ENCODE peak calls at places on chromosomes 1 and 21, in ten cellular contexts. M is H54, F is stomach, N is A549, U is tibial nerve, V is breast epithelium, H is adrenal gland, S is endothelial cell of umbilical vein, D is IMR-90, L is uterus. K is an unnamed sample.

GRCh38 chr1:74681449-74681848 is 7.9 kb upstream of the ERICH3 start:
- DNase-seq in M (no peak), F (no peak), N (no peak), U (no peak), V (no peak), H (no peak), S (no peak), D (no peak), L (no peak), K (no peak)

GRCh38 chr1:200888349-200888838 is 6.3 kb upstream of the INAVA start:
- DNase-seq in M (no peak), F (no peak), N (no peak), U (no peak), V (no peak), H (no peak), S (no peak), D (no peak), L (no peak), K (no peak)

GRCh38 chr1:184193451-184193850 is 141.9 kb downstream of the TSEN15 start:
- DNase-seq in M (no peak), F (no peak), N (no peak), U (no peak), V (no peak), H (no peak), S (no peak), D (peak; percentile 12), L (no peak), K (peak; percentile 79)

GRCh38 chr1:85128296-85128695 is 72.5 kb downstream of the SYDE2 start:
- DNase-seq in M (no peak), F (no peak), N (no peak), U (no peak), V (no peak), H (no peak), S (no peak), D (peak; percentile 67), L (no peak), K (no peak)

GRCh38 chr1:53582211-53583020 is 123.2 kb downstream of the DMRTB1 start:
- DNase-seq in M (no peak), F (no peak), N (no peak), U (no peak), V (no peak), H (no peak), S (no peak), D (no peak), L (peak; percentile 6), K (peak; percentile 20)

GRCh38 chr1:52748119-52748518 is 21.9 kb downstream of the ZYG11B start:
- DNase-seq in M (no peak), F (no peak), N (no peak), U (no peak), V (no peak), H (no peak), S (no peak), D (no peak), L (no peak), K (no peak)

GRCh38 chr1:24379733-24380315 is 33.8 kb downstream of the STPG1 start:
- DNase-seq in M (no peak), F (no peak), N (no peak), U (no peak), V (peak; percentile 15), H (no peak), S (no peak), D (peak; percentile 76), L (no peak), K (no peak)

GRCh38 chr1:200364121-200364759 is 45.6 kb downstream of the ZNF281 start:
- DNase-seq in M (no peak), F (no peak), N (no peak), U (no peak), V (no peak), H (no peak), S (peak; percentile 32), D (peak; percentile 51), L (no peak), K (no peak)

GRCh38 chr1:239237912-239238311 is 148.5 kb upstream of the CHRM3 start:
- DNase-seq in M (no peak), F (no peak), N (no peak), U (no peak), V (no peak), H (no peak), S (no peak), D (no peak), L (no peak), K (no peak)

GRCh38 chr1:60916178-60916577 is 166.2 kb upstream of the NFIA start:
- DNase-seq in M (no peak), F (no peak), N (no peak), U (no peak), V (no peak), H (no peak), S (no peak), D (no peak), L (no peak), K (no peak)

GRCh38 chr1:48227165-48228013 is 4.9 kb downstream of the SLC5A9 start:
- DNase-seq in M (no peak), F (no peak), N (no peak), U (no peak), V (no peak), H (no peak), S (no peak), D (no peak), L (no peak), K (no peak)

GRCh38 chr1:17562375-17562774 is 22.9 kb downstream of the ARHGEF10L start:
- DNase-seq in M (no peak), F (no peak), N (no peak), U (no peak), V (no peak), H (no peak), S (no peak), D (no peak), L (no peak), K (no peak)

GRCh38 chr1:230212405-230212936 is 145.4 kb downstream of the GALNT2 start:
- DNase-seq in M (no peak), F (no peak), N (no peak), U (no peak), V (peak; percentile 27), H (no peak), S (no peak), D (no peak), L (no peak), K (no peak)

GRCh38 chr1:41876533-41877445 is 41.9 kb downstream of the HIVEP3 start:
- DNase-seq in M (no peak), F (no peak), N (no peak), U (no peak), V (no peak), H (no peak), S (no peak), D (peak; percentile 58), L (no peak), K (no peak)

GRCh38 chr1:109639841-109640184 is 16.1 kb upstream of the GSTM4 start:
- DNase-seq in M (no peak), F (no peak), N (no peak), U (no peak), V (no peak), H (no peak), S (no peak), D (no peak), L (no peak), K (no peak)

GRCh38 chr1:224923726-224924125 is 5.7 kb upstream of the DNAH14 start:
- DNase-seq in M (no peak), F (no peak), N (no peak), U (no peak), V (no peak), H (no peak), S (no peak), D (no peak), L (no peak), K (no peak)

GRCh38 chr1:209266590-209267172 is 316.8 kb upstream of the CAMK1G start:
- DNase-seq in M (no peak), F (no peak), N (no peak), U (no peak), V (no peak), H (no peak), S (no peak), D (peak; percentile 2), L (no peak), K (no peak)

GRCh38 chr1:80994934-80995333 is 805.8 kb upstream of the ADGRL2 start:
- DNase-seq in M (peak; percentile 1), F (no peak), N (no peak), U (no peak), V (no peak), H (no peak), S (no peak), D (peak; percentile 22), L (no peak), K (no peak)

GRCh38 chr1:76137746-76138145 is 63.2 kb downstream of the ST6GALNAC3 start:
- DNase-seq in M (no peak), F (no peak), N (no peak), U (no peak), V (no peak), H (no peak), S (peak; percentile 9), D (no peak), L (no peak), K (no peak)

GRCh38 chr1:231376101-231376500 is 38.0 kb downstream of the SPRTN start:
- DNase-seq in M (no peak), F (no peak), N (no peak), U (no peak), V (no peak), H (no peak), S (peak; percentile 27), D (peak; percentile 32), L (no peak), K (no peak)
- TF ChIP-seq POLR2A in M (no peak), F (no peak), N (no peak), U (no peak), V (no peak), H (no peak), S (no peak), D (no peak), L (no peak), K (no peak)

GRCh38 chr21:45291613-45292398 is 4.1 kb upstream of the POFUT2 start:
- DNase-seq in M (no peak), F (peak; percentile 25), N (no peak), U (peak; percentile 14), V (no peak), H (peak; percentile 46), S (no peak), D (no peak), L (no peak), K (no peak)
- TF ChIP-seq POLR2A in M (peak; percentile 11), F (no peak), N (no peak), U (no peak), V (no peak), H (no peak), S (no peak), D (no peak), L (no peak), K (no peak)

DNA sequence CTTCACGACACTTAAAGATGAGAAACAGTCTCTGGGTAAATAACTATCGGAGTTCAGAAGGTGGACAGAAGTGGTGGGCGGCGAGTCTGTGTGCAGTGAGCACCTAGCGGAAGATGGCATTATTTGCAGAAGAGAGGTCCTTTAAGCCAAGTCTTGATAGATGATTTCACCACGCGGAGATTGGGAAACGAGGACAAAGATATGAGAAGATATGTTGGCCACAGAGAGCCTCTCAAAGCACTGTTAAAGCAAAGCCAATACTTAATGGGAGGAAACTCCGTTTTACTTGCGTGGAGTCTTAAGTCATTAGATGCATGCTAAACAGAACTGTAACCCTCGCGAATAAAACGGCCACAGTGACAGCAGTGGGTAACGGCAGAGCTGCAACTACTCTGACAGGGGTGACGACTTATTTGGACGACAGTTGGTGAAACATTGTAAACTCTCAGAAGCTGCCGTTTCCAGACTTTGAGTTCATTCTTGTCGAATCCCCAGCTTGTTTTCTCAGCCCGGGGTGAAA is 576 bp upstream of the CEP350 start:
- DNase-seq in M (no peak), F (no peak), N (peak; percentile 18), U (no peak), V (no peak), H (peak; percentile 69), S (no peak), D (peak; percentile 51), L (peak; percentile 26), K (no peak)
- TF ChIP-seq POLR2A in M (no peak), F (no peak), N (no peak), U (no peak), V (no peak), H (peak; percentile 36), S (no peak), D (no peak), L (no peak), K (no peak)

GRCh38 chr1:155092131-155092530 is 13.5 kb downstream of the EFNA3 start:
- DNase-seq in M (no peak), F (no peak), N (no peak), U (no peak), V (no peak), H (no peak), S (no peak), D (no peak), L (no peak), K (no peak)
- TF ChIP-seq POLR2A in M (no peak), F (no peak), N (no peak), U (no peak), V (no peak), H (no peak), S (no peak), D (no peak), L (no peak), K (no peak)